ENCODE peak calls at places on chromosomes 12 and 14, in four cellular contexts. M is body of pancreas, I is IMR-90, Y is RPMI8226. F is an unnamed sample.

GRCh38 chr12:64938179-64938578 is 113.7 kb downstream of the TBC1D30 start:
- DNase-seq in Y (no peak), I (no peak), M (no peak), F (no peak)

GRCh38 chr12:124939428-124940142 is 25.1 kb upstream of the UBC start:
- DNase-seq in M (peak), Y (peak), I (peak), F (no peak)

GRCh38 chr14:102774391-102775153 is 2.7 kb upstream of the TRAF3 start:
- DNase-seq in I (peak), M (peak), Y (peak), F (peak)

GRCh38 chr12:27198036-27198435 is 46.0 kb upstream of the STK38L start:
- DNase-seq in I (peak), Y (no peak), M (no peak), F (no peak)

GRCh38 chr12:52082988-52083637 is 3.6 kb downstream of the SMIM41 start:
- DNase-seq in I (peak), M (peak), Y (peak), F (peak)

GRCh38 chr14:58193542-58193941 is 6.4 kb upstream of the ACTR10 start:
- DNase-seq in Y (no peak), M (no peak), I (no peak), F (no peak)

GRCh38 chr12:6452245-6452731 is 446 bp downstream of the TAPBPL start:
- DNase-seq in I (no peak), Y (peak), M (peak), F (no peak)

GRCh38 chr12:79344855-79345840 is 345.6 kb downstream of the PAWR start:
- DNase-seq in M (no peak), I (peak), Y (peak), F (peak)

GRCh38 chr12:12331896-12332295 is 18.1 kb downstream of the MANSC1 start:
- DNase-seq in M (peak), I (no peak), Y (no peak), F (no peak)

GRCh38 chr12:21941522-21942376 is 523 bp upstream of the ABCC9 start:
- DNase-seq in M (peak), I (peak), Y (no peak), F (no peak)

GRCh38 chr12:26304273-26304672 is 108.9 kb downstream of the SSPN start:
- DNase-seq in M (no peak), Y (peak), I (no peak), F (no peak)

GRCh38 chr12:101854747-101855146 is 22.6 kb upstream of the DRAM1 start:
- DNase-seq in M (no peak), I (no peak), Y (no peak), F (no peak)

GRCh38 chr14:39267592-39268112 is 33.9 kb downstream of the MIA2 start:
- DNase-seq in I (no peak), Y (peak), M (no peak), F (no peak)

GRCh38 chr12:2154050-2154449 is 101.3 kb downstream of the CACNA1C start:
- DNase-seq in M (no peak), Y (no peak), I (peak), F (no peak)

GRCh38 chr12:49279706-49280159 is 14.9 kb downstream of the TUBA1C start:
- DNase-seq in Y (no peak), I (no peak), M (no peak), F (no peak)

GRCh38 chr12:127731657-127732056 is 535.3 kb upstream of the TMEM132C start:
- DNase-seq in Y (no peak), I (no peak), M (no peak), F (no peak)

GRCh38 chr12:7638064-7638763 is 27.5 kb downstream of the APOBEC1 start:
- DNase-seq in M (no peak), Y (no peak), I (no peak), F (no peak)

GRCh38 chr14:91796622-91797347 is 64.9 kb upstream of the CATSPERB start:
- DNase-seq in Y (no peak), M (no peak), I (peak), F (no peak)

GRCh38 chr14:80419339-80419738 is 208.0 kb upstream of the DIO2 start:
- DNase-seq in I (no peak), Y (no peak), M (peak), F (no peak)

GRCh38 chr12:80862606-80863005 is 75.1 kb downstream of the LIN7A start:
- DNase-seq in I (peak), M (no peak), Y (no peak), F (no peak)

GRCh38 chr12:52252728-52253328 is 19.8 kb downstream of the KRT7 start:
- DNase-seq in I (no peak), M (peak), Y (no peak), F (no peak)

GRCh38 chr12:130013771-130014484 is 110.1 kb upstream of the TMEM132D start:
- DNase-seq in M (peak), I (no peak), Y (peak), F (peak)

GRCh38 chr12:119258149-119258548 is 76.4 kb upstream of the CCDC60 start:
- DNase-seq in I (no peak), M (no peak), Y (no peak), F (no peak)

GRCh38 chr14:67359319-67359774 is 257 bp downstream of the ATP6V1D start:
- DNase-seq in M (peak), I (peak), Y (no peak), F (no peak)

GRCh38 chr14:88791629-88792571 is 853 bp downstream of the EML5 start:
- DNase-seq in I (no peak), M (peak), Y (no peak), F (no peak)

GRCh38 chr14:22648506-22648905 is 4.4 kb upstream of the OR6J1 start:
- DNase-seq in Y (no peak), M (no peak), I (no peak), F (no peak)

GRCh38 chr14:101876539-101876938 is 87.8 kb upstream of the DYNC1H1 start:
- DNase-seq in Y (peak), M (peak), I (peak), F (no peak)

GRCh38 chr14:60327447-60328331 is 78.7 kb downstream of the PPM1A start:
- DNase-seq in I (peak), Y (peak), M (peak), F (no peak)

GRCh38 chr12:19894049-19894448 is 454.8 kb downstream of the AEBP2 start:
- DNase-seq in I (peak), Y (no peak), M (no peak), F (no peak)

GRCh38 chr14:63713765-63714164 is 14.1 kb downstream of the SGPP1 start:
- DNase-seq in Y (no peak), M (no peak), I (peak), F (no peak)

GRCh38 chr12:112480931-112481330 is 62.2 kb downstream of the PTPN11 start:
- DNase-seq in Y (no peak), M (no peak), I (no peak), F (no peak)

GRCh38 chr12:115632323-115632722 is 645.2 kb downstream of the MED13L start:
- DNase-seq in M (no peak), Y (no peak), I (peak), F (no peak)

GRCh38 chr14:53384536-53384935 is 231.4 kb upstream of the DDHD1 start:
- DNase-seq in Y (no peak), M (no peak), I (no peak), F (no peak)

F was measured in SW 1271.